ENCODE peak calls at places on chromosomes 5 and 9, in nine cellular contexts. One of them, this sample, is unnamed.

GRCh38 chr5:168987540-168988300 is 313.2 kb downstream of the SLIT3 start:
- DNase-seq in spleen: no peak
- DNase-seq in stomach: peak
- DNase-seq in upper lobe of left lung: peak
- DNase-seq in GM23338: peak
- DNase-seq in sigmoid colon: peak
- DNase-seq in HL-60: no peak
- DNase-seq in HCT116: peak
- DNase-seq in suprapubic skin: peak
- DNase-seq in this sample: peak

GRCh38 chr9:68780735-68781134 is 75.7 kb downstream of the PIP5K1B start:
- DNase-seq in spleen: no peak
- DNase-seq in stomach: no peak
- DNase-seq in upper lobe of left lung: no peak
- DNase-seq in GM23338: no peak
- DNase-seq in sigmoid colon: no peak
- DNase-seq in HL-60: no peak
- DNase-seq in HCT116: no peak
- DNase-seq in suprapubic skin: no peak
- DNase-seq in this sample: no peak

GRCh38 chr5:32422697-32423096 is 21.8 kb downstream of the ZFR start:
- DNase-seq in spleen: no peak
- DNase-seq in stomach: no peak
- DNase-seq in upper lobe of left lung: no peak
- DNase-seq in GM23338: no peak
- DNase-seq in sigmoid colon: no peak
- DNase-seq in HL-60: no peak
- DNase-seq in HCT116: no peak
- DNase-seq in suprapubic skin: no peak
- DNase-seq in this sample: no peak

GRCh38 chr9:80485420-80485819 is 913.7 kb downstream of the TLE4 start:
- DNase-seq in spleen: no peak
- DNase-seq in stomach: no peak
- DNase-seq in upper lobe of left lung: no peak
- DNase-seq in GM23338: no peak
- DNase-seq in sigmoid colon: no peak
- DNase-seq in HL-60: no peak
- DNase-seq in HCT116: no peak
- DNase-seq in suprapubic skin: no peak
- DNase-seq in this sample: no peak

GRCh38 chr5:52864376-52864775 is 76.7 kb downstream of the ITGA1 start:
- DNase-seq in spleen: no peak
- DNase-seq in stomach: no peak
- DNase-seq in upper lobe of left lung: no peak
- DNase-seq in GM23338: no peak
- DNase-seq in sigmoid colon: no peak
- DNase-seq in HL-60: no peak
- DNase-seq in HCT116: no peak
- DNase-seq in suprapubic skin: no peak
- DNase-seq in this sample: no peak

GRCh38 chr5:137737349-137738256 is 1.7 kb upstream of the KLHL3 start:
- DNase-seq in spleen: no peak
- DNase-seq in stomach: peak
- DNase-seq in upper lobe of left lung: peak
- DNase-seq in GM23338: no peak
- DNase-seq in sigmoid colon: no peak
- DNase-seq in HL-60: no peak
- DNase-seq in HCT116: no peak
- DNase-seq in suprapubic skin: no peak
- DNase-seq in this sample: no peak

GRCh38 chr9:99075246-99075912 is 29.5 kb upstream of the TGFBR1 start:
- DNase-seq in spleen: no peak
- DNase-seq in stomach: no peak
- DNase-seq in upper lobe of left lung: no peak
- DNase-seq in GM23338: no peak
- DNase-seq in sigmoid colon: no peak
- DNase-seq in HL-60: no peak
- DNase-seq in HCT116: no peak
- DNase-seq in suprapubic skin: no peak
- DNase-seq in this sample: no peak

GRCh38 chr5:172901788-172902496 is 57.3 kb upstream of the RPL26L1 start:
- DNase-seq in spleen: no peak
- DNase-seq in stomach: no peak
- DNase-seq in upper lobe of left lung: no peak
- DNase-seq in GM23338: peak
- DNase-seq in sigmoid colon: peak
- DNase-seq in HL-60: no peak
- DNase-seq in HCT116: no peak
- DNase-seq in suprapubic skin: no peak
- DNase-seq in this sample: no peak

GRCh38 chr9:38358390-38359296 is 33.9 kb upstream of the ALDH1B1 start:
- DNase-seq in spleen: no peak
- DNase-seq in stomach: no peak
- DNase-seq in upper lobe of left lung: no peak
- DNase-seq in GM23338: no peak
- DNase-seq in sigmoid colon: peak
- DNase-seq in HL-60: no peak
- DNase-seq in HCT116: no peak
- DNase-seq in suprapubic skin: peak
- DNase-seq in this sample: no peak

GRCh38 chr9:9299134-9299533 is 1313.7 kb downstream of the PTPRD start:
- DNase-seq in spleen: no peak
- DNase-seq in stomach: no peak
- DNase-seq in upper lobe of left lung: no peak
- DNase-seq in GM23338: peak
- DNase-seq in sigmoid colon: no peak
- DNase-seq in HL-60: no peak
- DNase-seq in HCT116: no peak
- DNase-seq in suprapubic skin: no peak
- DNase-seq in this sample: no peak

GRCh38 chr5:172173771-172174170 is 14.3 kb downstream of the STK10 start:
- DNase-seq in spleen: peak
- DNase-seq in stomach: no peak
- DNase-seq in upper lobe of left lung: peak
- DNase-seq in GM23338: no peak
- DNase-seq in sigmoid colon: no peak
- DNase-seq in HL-60: peak
- DNase-seq in HCT116: no peak
- DNase-seq in suprapubic skin: no peak
- DNase-seq in this sample: no peak

GRCh38 chr5:163894645-163895044 is 389.2 kb downstream of the MAT2B start:
- DNase-seq in spleen: no peak
- DNase-seq in stomach: no peak
- DNase-seq in upper lobe of left lung: no peak
- DNase-seq in GM23338: no peak
- DNase-seq in sigmoid colon: no peak
- DNase-seq in HL-60: no peak
- DNase-seq in HCT116: no peak
- DNase-seq in suprapubic skin: no peak
- DNase-seq in this sample: no peak

GRCh38 chr5:163938595-163938994 is 433.2 kb downstream of the MAT2B start:
- DNase-seq in spleen: no peak
- DNase-seq in stomach: no peak
- DNase-seq in upper lobe of left lung: peak
- DNase-seq in GM23338: no peak
- DNase-seq in sigmoid colon: no peak
- DNase-seq in HL-60: peak
- DNase-seq in HCT116: no peak
- DNase-seq in suprapubic skin: no peak
- DNase-seq in this sample: no peak

GRCh38 chr5:77840930-77841329 is 64.8 kb upstream of the TBCA start:
- DNase-seq in spleen: no peak
- DNase-seq in stomach: no peak
- DNase-seq in upper lobe of left lung: no peak
- DNase-seq in GM23338: no peak
- DNase-seq in sigmoid colon: no peak
- DNase-seq in HL-60: no peak
- DNase-seq in HCT116: no peak
- DNase-seq in suprapubic skin: no peak
- DNase-seq in this sample: no peak

GRCh38 chr5:132203464-132203818 is 24.2 kb downstream of the P4HA2 start:
- DNase-seq in spleen: no peak
- DNase-seq in stomach: no peak
- DNase-seq in upper lobe of left lung: no peak
- DNase-seq in GM23338: no peak
- DNase-seq in sigmoid colon: no peak
- DNase-seq in HL-60: no peak
- DNase-seq in HCT116: no peak
- DNase-seq in suprapubic skin: no peak
- DNase-seq in this sample: no peak

GRCh38 chr5:132204736-132205135 is 22.9 kb downstream of the P4HA2 start:
- DNase-seq in spleen: no peak
- DNase-seq in stomach: no peak
- DNase-seq in upper lobe of left lung: no peak
- DNase-seq in GM23338: no peak
- DNase-seq in sigmoid colon: no peak
- DNase-seq in HL-60: no peak
- DNase-seq in HCT116: no peak
- DNase-seq in suprapubic skin: no peak
- DNase-seq in this sample: no peak

GRCh38 chr5:132205385-132206125 is 22.1 kb downstream of the P4HA2 start:
- DNase-seq in spleen: no peak
- DNase-seq in stomach: no peak
- DNase-seq in upper lobe of left lung: no peak
- DNase-seq in GM23338: no peak
- DNase-seq in sigmoid colon: no peak
- DNase-seq in HL-60: no peak
- DNase-seq in HCT116: no peak
- DNase-seq in suprapubic skin: no peak
- DNase-seq in this sample: no peak

GRCh38 chr5:132203916-132204315 is 23.7 kb downstream of the P4HA2 start:
- DNase-seq in spleen: no peak
- DNase-seq in stomach: no peak
- DNase-seq in upper lobe of left lung: no peak
- DNase-seq in GM23338: no peak
- DNase-seq in sigmoid colon: no peak
- DNase-seq in HL-60: no peak
- DNase-seq in HCT116: no peak
- DNase-seq in suprapubic skin: no peak
- DNase-seq in this sample: no peak

DNA sequence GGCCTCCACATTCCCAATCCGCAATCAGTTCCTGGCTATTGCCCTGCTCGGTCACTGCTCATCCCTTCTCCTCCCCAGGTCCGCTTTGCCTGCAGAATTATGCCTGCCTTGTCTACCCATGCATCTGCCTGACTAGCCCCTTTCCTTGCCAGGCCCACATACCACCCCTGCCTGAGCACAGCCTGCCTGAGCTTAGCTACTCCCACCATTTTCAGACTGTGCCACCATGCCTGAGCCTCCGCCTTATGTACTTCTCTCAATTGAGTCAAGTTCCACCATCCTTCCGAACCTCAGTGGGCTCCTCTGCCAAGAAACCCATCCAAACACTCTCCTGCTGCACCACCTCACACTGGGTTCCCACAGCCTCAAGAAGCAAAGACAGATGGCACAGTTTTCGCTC is 23.3 kb downstream of the P4HA2 start:
- DNase-seq in spleen: no peak
- DNase-seq in stomach: no peak
- DNase-seq in upper lobe of left lung: no peak
- DNase-seq in GM23338: no peak
- DNase-seq in sigmoid colon: no peak
- DNase-seq in HL-60: no peak
- DNase-seq in HCT116: no peak
- DNase-seq in suprapubic skin: no peak
- DNase-seq in this sample: no peak
- TF ChIP-seq CTCF in spleen: no peak
- TF ChIP-seq CTCF in stomach: no peak
- TF ChIP-seq CTCF in upper lobe of left lung: no peak
- TF ChIP-seq CTCF in GM23338: no peak
- TF ChIP-seq CTCF in sigmoid colon: no peak
- TF ChIP-seq CTCF in HL-60: no peak
- TF ChIP-seq CTCF in HCT116: no peak
- TF ChIP-seq CTCF in suprapubic skin: no peak
- TF ChIP-seq CTCF in this sample: no peak

DNA sequence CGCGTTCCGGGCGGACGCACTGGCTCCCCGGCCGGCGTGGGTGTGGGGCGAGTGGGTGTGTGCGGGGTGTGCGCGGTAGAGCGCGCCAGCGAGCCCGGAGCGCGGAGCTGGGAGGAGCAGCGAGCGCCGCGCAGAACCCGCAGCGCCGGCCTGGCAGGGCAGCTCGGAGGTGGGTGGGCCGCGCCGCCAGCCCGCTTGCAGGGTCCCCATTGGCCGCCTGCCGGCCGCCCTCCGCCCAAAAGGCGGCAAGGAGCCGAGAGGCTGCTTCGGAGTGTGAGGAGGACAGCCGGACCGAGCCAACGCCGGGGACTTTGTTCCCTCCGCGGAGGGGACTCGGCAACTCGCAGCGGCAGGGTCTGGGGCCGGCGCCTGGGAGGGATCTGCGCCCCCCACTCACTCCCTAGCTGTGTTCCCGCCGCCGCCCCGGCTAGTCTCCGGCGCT is at the start of gene DAPK1:
- DNase-seq in spleen: peak
- DNase-seq in stomach: peak
- DNase-seq in upper lobe of left lung: peak
- DNase-seq in GM23338: peak
- DNase-seq in sigmoid colon: peak
- DNase-seq in HL-60: no peak
- DNase-seq in HCT116: peak
- DNase-seq in suprapubic skin: no peak
- DNase-seq in this sample: peak
- TF ChIP-seq POLR2AphosphoS5 in spleen: peak
- TF ChIP-seq POLR2AphosphoS5 in stomach: peak
- TF ChIP-seq POLR2AphosphoS5 in upper lobe of left lung: peak
- TF ChIP-seq POLR2AphosphoS5 in GM23338: peak
- TF ChIP-seq POLR2AphosphoS5 in sigmoid colon: peak
- TF ChIP-seq POLR2AphosphoS5 in HL-60: no peak
- TF ChIP-seq POLR2AphosphoS5 in HCT116: peak
- TF ChIP-seq POLR2AphosphoS5 in suprapubic skin: no peak
- TF ChIP-seq POLR2AphosphoS5 in this sample: no peak

GRCh38 chr5:9288234-9288633 is 257.6 kb downstream of the SEMA5A start:
- DNase-seq in spleen: no peak
- DNase-seq in stomach: no peak
- DNase-seq in upper lobe of left lung: no peak
- DNase-seq in GM23338: peak
- DNase-seq in sigmoid colon: no peak
- DNase-seq in HL-60: no peak
- DNase-seq in HCT116: no peak
- DNase-seq in suprapubic skin: no peak
- DNase-seq in this sample: no peak
- TF ChIP-seq CTCF in spleen: no peak
- TF ChIP-seq CTCF in stomach: no peak
- TF ChIP-seq CTCF in upper lobe of left lung: no peak
- TF ChIP-seq CTCF in GM23338: peak
- TF ChIP-seq CTCF in sigmoid colon: no peak
- TF ChIP-seq CTCF in HL-60: no peak
- TF ChIP-seq CTCF in HCT116: no peak
- TF ChIP-seq CTCF in suprapubic skin: no peak
- TF ChIP-seq CTCF in this sample: no peak

DNA sequence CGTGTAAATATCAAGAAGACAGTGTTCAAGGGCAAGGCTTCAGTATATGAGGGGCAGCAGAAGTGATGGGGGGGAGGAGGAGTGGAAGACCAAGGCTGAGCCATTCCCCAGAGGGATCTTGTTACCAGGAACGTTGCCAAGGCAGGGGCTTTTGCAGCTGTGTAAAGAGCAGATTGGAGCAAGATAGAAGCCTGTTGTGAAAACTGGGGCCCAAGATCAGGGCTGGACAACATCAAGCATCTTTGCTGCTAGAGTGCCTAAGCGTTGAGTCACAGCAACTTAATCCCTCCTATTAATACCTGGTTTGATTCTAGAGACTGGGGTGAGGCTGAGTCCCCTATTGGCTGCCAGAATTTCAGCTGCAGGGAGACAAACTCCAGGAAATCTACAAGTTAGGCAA is 18.4 kb upstream of the ERCC6L2 start:
- DNase-seq in spleen: no peak
- DNase-seq in stomach: no peak
- DNase-seq in upper lobe of left lung: no peak
- DNase-seq in GM23338: peak
- DNase-seq in sigmoid colon: no peak
- DNase-seq in HL-60: no peak
- DNase-seq in HCT116: no peak
- DNase-seq in suprapubic skin: no peak
- DNase-seq in this sample: no peak
- TF ChIP-seq POLR2AphosphoS5 in spleen: no peak
- TF ChIP-seq POLR2AphosphoS5 in stomach: no peak
- TF ChIP-seq POLR2AphosphoS5 in upper lobe of left lung: no peak
- TF ChIP-seq POLR2AphosphoS5 in GM23338: no peak
- TF ChIP-seq POLR2AphosphoS5 in sigmoid colon: no peak
- TF ChIP-seq POLR2AphosphoS5 in HL-60: no peak
- TF ChIP-seq POLR2AphosphoS5 in HCT116: no peak
- TF ChIP-seq POLR2AphosphoS5 in suprapubic skin: no peak
- TF ChIP-seq POLR2AphosphoS5 in this sample: no peak

This sample was measured in prostate gland.